ENCODE peak calls at places on chromosomes 11 and 22, in ten cellular contexts. One of them, this sample, is unnamed.

GRCh38 chr22:28341001-28341400 is 338.6 kb downstream of the TTC28 start:
- DNase-seq in frontal cortex: peak; percentile 2
- DNase-seq in stimulated activated CD8-positive, alpha-beta memory T cell treated with anti-CD3 and anti-CD28 coated beads, Interleukin-15, amount 100 ng/mL, for 24 hours: no peak
- DNase-seq in NCI-H1436 treated with DMSO at 0.1 percent for 48 hours: no peak
- DNase-seq in ovary: no peak
- DNase-seq in transverse colon: no peak
- DNase-seq in AG09309: no peak
- DNase-seq in small intestine: no peak
- DNase-seq in activated T-cell treated with anti-CD3 and anti-CD28 coated beads for 48 hours: no peak
- DNase-seq in NCI-H187 treated with DMSO at 0.1 percent for 48 hours: no peak
- DNase-seq in this sample: peak; percentile 5

GRCh38 chr11:112274007-112274783 is 13.5 kb upstream of the PLET1 start:
- DNase-seq in activated T-cell treated with anti-CD3 and anti-CD28 coated beads for 48 hours: no peak
- DNase-seq in NCI-H1436 treated with DMSO at 0.1 percent for 48 hours: no peak
- DNase-seq in frontal cortex: no peak
- DNase-seq in small intestine: no peak
- DNase-seq in transverse colon: no peak
- DNase-seq in NCI-H187 treated with DMSO at 0.1 percent for 48 hours: no peak
- DNase-seq in stimulated activated CD8-positive, alpha-beta memory T cell treated with anti-CD3 and anti-CD28 coated beads, Interleukin-15, amount 100 ng/mL, for 24 hours: no peak
- DNase-seq in AG09309: no peak
- DNase-seq in ovary: no peak
- DNase-seq in this sample: no peak

GRCh38 chr11:6608726-6609501 is 3.1 kb downstream of the TAF10 start:
- DNase-seq in activated T-cell treated with anti-CD3 and anti-CD28 coated beads for 48 hours: no peak
- DNase-seq in NCI-H187 treated with DMSO at 0.1 percent for 48 hours: no peak
- DNase-seq in small intestine: no peak
- DNase-seq in frontal cortex: no peak
- DNase-seq in transverse colon: no peak
- DNase-seq in AG09309: no peak
- DNase-seq in ovary: no peak
- DNase-seq in stimulated activated CD8-positive, alpha-beta memory T cell treated with anti-CD3 and anti-CD28 coated beads, Interleukin-15, amount 100 ng/mL, for 24 hours: no peak
- DNase-seq in NCI-H1436 treated with DMSO at 0.1 percent for 48 hours: no peak
- DNase-seq in this sample: no peak

GRCh38 chr11:26011474-26011873 is 320.5 kb upstream of the ANO3 start:
- DNase-seq in ovary: no peak
- DNase-seq in AG09309: no peak
- DNase-seq in frontal cortex: no peak
- DNase-seq in activated T-cell treated with anti-CD3 and anti-CD28 coated beads for 48 hours: no peak
- DNase-seq in transverse colon: no peak
- DNase-seq in NCI-H1436 treated with DMSO at 0.1 percent for 48 hours: no peak
- DNase-seq in NCI-H187 treated with DMSO at 0.1 percent for 48 hours: no peak
- DNase-seq in stimulated activated CD8-positive, alpha-beta memory T cell treated with anti-CD3 and anti-CD28 coated beads, Interleukin-15, amount 100 ng/mL, for 24 hours: no peak
- DNase-seq in small intestine: no peak
- DNase-seq in this sample: no peak

GRCh38 chr11:125214466-125215204 is 50.1 kb downstream of the PKNOX2 start:
- DNase-seq in NCI-H187 treated with DMSO at 0.1 percent for 48 hours: no peak
- DNase-seq in ovary: peak; percentile 79
- DNase-seq in NCI-H1436 treated with DMSO at 0.1 percent for 48 hours: no peak
- DNase-seq in small intestine: no peak
- DNase-seq in activated T-cell treated with anti-CD3 and anti-CD28 coated beads for 48 hours: no peak
- DNase-seq in AG09309: no peak
- DNase-seq in stimulated activated CD8-positive, alpha-beta memory T cell treated with anti-CD3 and anti-CD28 coated beads, Interleukin-15, amount 100 ng/mL, for 24 hours: no peak
- DNase-seq in transverse colon: no peak
- DNase-seq in frontal cortex: no peak
- DNase-seq in this sample: no peak

GRCh38 chr11:113514856-113515255 is 39.7 kb upstream of the DRD2 start:
- DNase-seq in stimulated activated CD8-positive, alpha-beta memory T cell treated with anti-CD3 and anti-CD28 coated beads, Interleukin-15, amount 100 ng/mL, for 24 hours: no peak
- DNase-seq in activated T-cell treated with anti-CD3 and anti-CD28 coated beads for 48 hours: no peak
- DNase-seq in ovary: no peak
- DNase-seq in transverse colon: no peak
- DNase-seq in NCI-H1436 treated with DMSO at 0.1 percent for 48 hours: no peak
- DNase-seq in small intestine: no peak
- DNase-seq in NCI-H187 treated with DMSO at 0.1 percent for 48 hours: no peak
- DNase-seq in frontal cortex: no peak
- DNase-seq in AG09309: no peak
- DNase-seq in this sample: no peak

GRCh38 chr11:64366751-64367150 is 7.8 kb downstream of the RPS6KA4 start:
- DNase-seq in frontal cortex: no peak
- DNase-seq in ovary: no peak
- DNase-seq in small intestine: no peak
- DNase-seq in NCI-H187 treated with DMSO at 0.1 percent for 48 hours: no peak
- DNase-seq in NCI-H1436 treated with DMSO at 0.1 percent for 48 hours: no peak
- DNase-seq in AG09309: no peak
- DNase-seq in transverse colon: no peak
- DNase-seq in stimulated activated CD8-positive, alpha-beta memory T cell treated with anti-CD3 and anti-CD28 coated beads, Interleukin-15, amount 100 ng/mL, for 24 hours: no peak
- DNase-seq in activated T-cell treated with anti-CD3 and anti-CD28 coated beads for 48 hours: no peak
- DNase-seq in this sample: no peak

GRCh38 chr11:28176231-28176853 is 68.2 kb downstream of the METTL15 start:
- DNase-seq in NCI-H187 treated with DMSO at 0.1 percent for 48 hours: no peak
- DNase-seq in transverse colon: no peak
- DNase-seq in ovary: no peak
- DNase-seq in AG09309: no peak
- DNase-seq in stimulated activated CD8-positive, alpha-beta memory T cell treated with anti-CD3 and anti-CD28 coated beads, Interleukin-15, amount 100 ng/mL, for 24 hours: no peak
- DNase-seq in frontal cortex: no peak
- DNase-seq in small intestine: no peak
- DNase-seq in NCI-H1436 treated with DMSO at 0.1 percent for 48 hours: no peak
- DNase-seq in activated T-cell treated with anti-CD3 and anti-CD28 coated beads for 48 hours: no peak
- DNase-seq in this sample: no peak

GRCh38 chr22:40641269-40641668 is 4.8 kb upstream of the MRTFA start:
- DNase-seq in transverse colon: no peak
- DNase-seq in ovary: peak; percentile 19
- DNase-seq in NCI-H1436 treated with DMSO at 0.1 percent for 48 hours: no peak
- DNase-seq in frontal cortex: no peak
- DNase-seq in stimulated activated CD8-positive, alpha-beta memory T cell treated with anti-CD3 and anti-CD28 coated beads, Interleukin-15, amount 100 ng/mL, for 24 hours: no peak
- DNase-seq in NCI-H187 treated with DMSO at 0.1 percent for 48 hours: no peak
- DNase-seq in AG09309: no peak
- DNase-seq in activated T-cell treated with anti-CD3 and anti-CD28 coated beads for 48 hours: no peak
- DNase-seq in small intestine: no peak
- DNase-seq in this sample: no peak

GRCh38 chr11:119622454-119623143 is 106.4 kb downstream of the NECTIN1 start:
- DNase-seq in ovary: no peak
- DNase-seq in frontal cortex: no peak
- DNase-seq in NCI-H1436 treated with DMSO at 0.1 percent for 48 hours: no peak
- DNase-seq in small intestine: no peak
- DNase-seq in transverse colon: no peak
- DNase-seq in NCI-H187 treated with DMSO at 0.1 percent for 48 hours: no peak
- DNase-seq in AG09309: no peak
- DNase-seq in activated T-cell treated with anti-CD3 and anti-CD28 coated beads for 48 hours: no peak
- DNase-seq in stimulated activated CD8-positive, alpha-beta memory T cell treated with anti-CD3 and anti-CD28 coated beads, Interleukin-15, amount 100 ng/mL, for 24 hours: no peak
- DNase-seq in this sample: no peak

GRCh38 chr11:33970984-33971466 is 79.1 kb upstream of the LMO2 start:
- DNase-seq in stimulated activated CD8-positive, alpha-beta memory T cell treated with anti-CD3 and anti-CD28 coated beads, Interleukin-15, amount 100 ng/mL, for 24 hours: no peak
- DNase-seq in transverse colon: peak; percentile 32
- DNase-seq in frontal cortex: peak; percentile 54
- DNase-seq in NCI-H187 treated with DMSO at 0.1 percent for 48 hours: peak; percentile 17
- DNase-seq in small intestine: peak; percentile 73
- DNase-seq in NCI-H1436 treated with DMSO at 0.1 percent for 48 hours: peak; percentile 60
- DNase-seq in AG09309: peak; percentile 10
- DNase-seq in ovary: peak; percentile 32
- DNase-seq in activated T-cell treated with anti-CD3 and anti-CD28 coated beads for 48 hours: no peak
- DNase-seq in this sample: peak; percentile 29

GRCh38 chr22:41501209-41501608 is 32.3 kb downstream of the ACO2 start:
- DNase-seq in AG09309: no peak
- DNase-seq in frontal cortex: no peak
- DNase-seq in stimulated activated CD8-positive, alpha-beta memory T cell treated with anti-CD3 and anti-CD28 coated beads, Interleukin-15, amount 100 ng/mL, for 24 hours: no peak
- DNase-seq in NCI-H187 treated with DMSO at 0.1 percent for 48 hours: no peak
- DNase-seq in NCI-H1436 treated with DMSO at 0.1 percent for 48 hours: no peak
- DNase-seq in transverse colon: no peak
- DNase-seq in small intestine: peak; percentile 52
- DNase-seq in activated T-cell treated with anti-CD3 and anti-CD28 coated beads for 48 hours: no peak
- DNase-seq in ovary: no peak
- DNase-seq in this sample: no peak

GRCh38 chr22:29555065-29555644 is 1.6 kb upstream of the THOC5 start:
- DNase-seq in ovary: peak; percentile 59
- DNase-seq in activated T-cell treated with anti-CD3 and anti-CD28 coated beads for 48 hours: no peak
- DNase-seq in AG09309: no peak
- DNase-seq in NCI-H187 treated with DMSO at 0.1 percent for 48 hours: no peak
- DNase-seq in transverse colon: peak; percentile 11
- DNase-seq in frontal cortex: peak; percentile 33
- DNase-seq in small intestine: no peak
- DNase-seq in NCI-H1436 treated with DMSO at 0.1 percent for 48 hours: no peak
- DNase-seq in stimulated activated CD8-positive, alpha-beta memory T cell treated with anti-CD3 and anti-CD28 coated beads, Interleukin-15, amount 100 ng/mL, for 24 hours: no peak
- DNase-seq in this sample: peak; percentile 5

GRCh38 chr11:61797263-61797944 is 4.7 kb downstream of the FEN1 start:
- DNase-seq in transverse colon: peak; percentile 83
- DNase-seq in activated T-cell treated with anti-CD3 and anti-CD28 coated beads for 48 hours: no peak
- DNase-seq in ovary: peak; percentile 77
- DNase-seq in stimulated activated CD8-positive, alpha-beta memory T cell treated with anti-CD3 and anti-CD28 coated beads, Interleukin-15, amount 100 ng/mL, for 24 hours: no peak
- DNase-seq in AG09309: peak; percentile 46
- DNase-seq in frontal cortex: peak; percentile 72
- DNase-seq in NCI-H187 treated with DMSO at 0.1 percent for 48 hours: no peak
- DNase-seq in small intestine: peak; percentile 84
- DNase-seq in NCI-H1436 treated with DMSO at 0.1 percent for 48 hours: peak; percentile 40
- DNase-seq in this sample: peak; percentile 67

GRCh38 chr22:21000987-21001600 is 824 bp downstream of the THAP7 start:
- DNase-seq in activated T-cell treated with anti-CD3 and anti-CD28 coated beads for 48 hours: no peak
- DNase-seq in NCI-H1436 treated with DMSO at 0.1 percent for 48 hours: no peak
- DNase-seq in NCI-H187 treated with DMSO at 0.1 percent for 48 hours: no peak
- DNase-seq in stimulated activated CD8-positive, alpha-beta memory T cell treated with anti-CD3 and anti-CD28 coated beads, Interleukin-15, amount 100 ng/mL, for 24 hours: no peak
- DNase-seq in ovary: no peak
- DNase-seq in AG09309: no peak
- DNase-seq in frontal cortex: no peak
- DNase-seq in small intestine: no peak
- DNase-seq in transverse colon: no peak
- DNase-seq in this sample: no peak